ENCODE peak calls at places on chromosomes 12 and 14, in nine cellular contexts. G is body of pancreas, K is dorsolateral prefrontal cortex, S is kidney, Z is H9, Y is heart left ventricle, D is foreskin fibroblast, I is heart right ventricle, L is tibial artery. X is an unnamed sample.

GRCh38 chr12:40152783-40153383 is 47.0 kb upstream of the SLC2A13 start:
- DNase-seq in G (peak), K (peak), S (no peak), Z (no peak), Y (peak), D (peak), I (peak), L (peak), X (no peak)

GRCh38 chr12:108583971-108584370 is 13.9 kb downstream of the TMEM119 start:
- DNase-seq in G (no peak), K (no peak), S (peak), Z (no peak), Y (no peak), D (peak), I (no peak), L (no peak), X (no peak)

GRCh38 chr12:124928095-124928911 is 13.9 kb upstream of the UBC start:
- DNase-seq in G (peak), K (peak), S (peak), Z (peak), Y (peak), D (peak), I (peak), L (peak), X (no peak)

GRCh38 chr12:120688527-120689071 is 1.6 kb downstream of the MLEC start:
- DNase-seq in G (peak), K (no peak), S (no peak), Z (no peak), Y (no peak), D (peak), I (no peak), L (no peak), X (no peak)

GRCh38 chr12:132557969-132558856 is 52.2 kb downstream of the LRCOL1 start:
- DNase-seq in G (no peak), K (no peak), S (no peak), Z (no peak), Y (no peak), D (no peak), I (no peak), L (no peak), X (no peak)

GRCh38 chr12:47735649-47736048 is 10.4 kb upstream of the ENDOU start:
- DNase-seq in G (no peak), K (no peak), S (peak), Z (no peak), Y (no peak), D (no peak), I (no peak), L (no peak), X (no peak)

GRCh38 chr14:101075801-101076413 is 172.4 kb upstream of the RTL1 start:
- DNase-seq in G (no peak), K (peak), S (peak), Z (no peak), Y (peak), D (no peak), I (no peak), L (peak), X (no peak)

GRCh38 chr14:21026988-21027315 is 2.1 kb upstream of the NDRG2 start:
- DNase-seq in G (no peak), K (no peak), S (no peak), Z (no peak), Y (no peak), D (no peak), I (no peak), L (no peak), X (no peak)

GRCh38 chr12:117774986-117775775 is 193.6 kb downstream of the KSR2 start:
- DNase-seq in G (no peak), K (no peak), S (no peak), Z (no peak), Y (no peak), D (peak), I (no peak), L (no peak), X (no peak)

GRCh38 chr14:103543721-103544626 is 15.0 kb downstream of the TRMT61A start:
- DNase-seq in G (no peak), K (peak), S (peak), Z (no peak), Y (peak), D (peak), I (peak), L (peak), X (no peak)

GRCh38 chr14:100844082-100844408 is 18.1 kb downstream of the MEG3 start:
- DNase-seq in G (no peak), K (no peak), S (peak), Z (no peak), Y (no peak), D (no peak), I (no peak), L (no peak), X (no peak)

GRCh38 chr12:65923228-65923627 is 98.9 kb downstream of the HMGA2 start:
- DNase-seq in G (no peak), K (no peak), S (no peak), Z (no peak), Y (no peak), D (no peak), I (no peak), L (no peak), X (peak)

GRCh38 chr14:23361320-23361719 is 3.7 kb downstream of the EFS start:
- DNase-seq in G (no peak), K (no peak), S (no peak), Z (no peak), Y (no peak), D (peak), I (no peak), L (peak), X (peak)

GRCh38 chr14:71029236-71029781 is 122.0 kb downstream of the PCNX1 start:
- DNase-seq in G (no peak), K (no peak), S (no peak), Z (no peak), Y (no peak), D (no peak), I (no peak), L (no peak), X (no peak)

GRCh38 chr14:100065942-100066574 is 836 bp downstream of the EVL start:
- DNase-seq in G (peak), K (no peak), S (no peak), Z (no peak), Y (peak), D (no peak), I (no peak), L (no peak), X (peak)

GRCh38 chr12:106248849-106249371 is 1.1 kb upstream of the CKAP4 start:
- DNase-seq in G (peak), K (no peak), S (no peak), Z (no peak), Y (no peak), D (peak), I (no peak), L (peak), X (peak)

GRCh38 chr14:62162998-62163589 is 400.9 kb downstream of the SNAPC1 start:
- DNase-seq in G (peak), K (no peak), S (no peak), Z (peak), Y (no peak), D (peak), I (no peak), L (no peak), X (peak)

GRCh38 chr12:109892748-109893147 is 7.3 kb upstream of the TCHP start:
- DNase-seq in G (no peak), K (no peak), S (no peak), Z (no peak), Y (no peak), D (no peak), I (no peak), L (no peak), X (peak)

GRCh38 chr12:110766311-110767154 is 23.8 kb upstream of the PPP1CC start:
- DNase-seq in G (no peak), K (no peak), S (no peak), Z (no peak), Y (no peak), D (peak), I (no peak), L (no peak), X (no peak)

GRCh38 chr14:25400607-25401206 is 350.8 kb upstream of the STXBP6 start:
- DNase-seq in G (peak), K (no peak), S (no peak), Z (peak), Y (peak), D (peak), I (no peak), L (peak), X (peak)

GRCh38 chr14:81087230-81087629 is 131.8 kb downstream of the TSHR start:
- DNase-seq in G (no peak), K (no peak), S (no peak), Z (no peak), Y (no peak), D (no peak), I (no peak), L (no peak), X (no peak)

GRCh38 chr12:116441292-116441691 is 117.9 kb upstream of the MAP1LC3B2 start:
- DNase-seq in G (peak), K (no peak), S (no peak), Z (no peak), Y (no peak), D (no peak), I (no peak), L (peak), X (no peak)

DNA sequence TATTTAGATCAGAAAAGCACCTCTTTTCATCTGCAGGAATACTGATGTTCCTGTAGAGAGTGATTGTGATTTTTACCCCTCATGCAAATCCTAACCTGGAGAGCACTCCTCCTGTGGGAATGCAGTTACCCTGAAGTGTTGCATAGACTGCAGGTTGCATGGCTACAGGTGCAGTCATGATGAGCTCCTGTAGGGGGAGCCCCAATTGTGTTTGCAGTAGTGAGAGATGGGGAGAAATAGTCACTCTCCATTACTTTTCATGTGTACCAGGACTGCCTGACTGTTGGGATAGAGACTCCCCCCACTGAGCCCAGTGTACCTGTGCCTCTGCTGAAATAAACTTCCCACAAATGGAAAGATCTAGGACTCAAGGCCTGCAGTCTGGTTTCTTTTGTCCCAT is 1086.5 kb downstream of the SLC6A15 start:
- DNase-seq in G (peak), K (no peak), S (no peak), Z (peak), Y (no peak), D (peak), I (no peak), L (no peak), X (peak)
- TF ChIP-seq CTCF in G (peak), K (peak), S (peak), Z (peak), Y (no peak), D (peak), I (no peak), L (no peak), X (peak)

DNA sequence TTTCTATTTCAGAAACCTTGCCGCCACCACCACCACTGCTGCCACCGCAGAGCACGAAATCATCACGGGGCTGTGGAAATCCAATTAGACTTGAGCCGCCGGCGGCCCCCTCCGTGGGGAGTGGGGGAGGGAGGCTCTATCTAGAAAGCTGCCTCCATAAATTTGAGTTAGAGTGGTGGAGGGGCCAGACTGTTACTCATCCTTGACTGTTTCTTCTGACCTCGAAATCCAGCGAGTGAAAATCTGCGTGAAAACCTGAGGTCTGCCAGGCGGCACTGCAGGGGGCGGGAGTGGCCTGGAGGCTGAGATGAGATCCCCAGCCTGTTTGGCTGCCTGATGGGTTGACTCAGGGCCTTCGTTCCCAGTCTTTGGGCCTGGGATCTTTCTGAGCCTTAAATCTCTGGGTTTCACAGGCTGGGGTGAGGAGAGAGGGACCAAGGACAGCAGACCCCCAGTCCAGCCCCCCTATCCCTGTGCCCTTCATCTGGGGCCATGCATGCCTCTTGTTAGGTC is 29.9 kb downstream of the TSPAN9 start:
- DNase-seq in G (no peak), K (no peak), S (no peak), Z (peak), Y (no peak), D (peak), I (no peak), L (no peak), X (no peak)
- TF ChIP-seq CTCF in G (no peak), K (no peak), S (no peak), Z (no peak), Y (no peak), D (no peak), I (no peak), L (no peak), X (no peak)

GRCh38 chr14:43898709-43899108 is 608.4 kb downstream of the FSCB start:
- DNase-seq in G (no peak), K (no peak), S (no peak), Z (no peak), Y (no peak), D (no peak), I (no peak), L (no peak), X (no peak)
- TF ChIP-seq CTCF in G (no peak), K (no peak), S (no peak), Z (peak), Y (no peak), D (no peak), I (no peak), L (no peak), X (no peak)

GRCh38 chr12:64351265-64351664 is 39.3 kb downstream of the C12orf56 start:
- DNase-seq in G (no peak), K (no peak), S (no peak), Z (no peak), Y (no peak), D (no peak), I (no peak), L (no peak), X (no peak)

GRCh38 chr12:64347630-64348029 is 42.9 kb downstream of the C12orf56 start:
- DNase-seq in G (no peak), K (no peak), S (no peak), Z (no peak), Y (no peak), D (no peak), I (no peak), L (no peak), X (no peak)

GRCh38 chr12:64352181-64352580 is 38.4 kb downstream of the C12orf56 start:
- DNase-seq in G (no peak), K (no peak), S (no peak), Z (peak), Y (no peak), D (no peak), I (no peak), L (no peak), X (no peak)
- TF ChIP-seq CTCF in G (no peak), K (peak), S (no peak), Z (peak), Y (no peak), D (no peak), I (no peak), L (no peak), X (peak)

DNA sequence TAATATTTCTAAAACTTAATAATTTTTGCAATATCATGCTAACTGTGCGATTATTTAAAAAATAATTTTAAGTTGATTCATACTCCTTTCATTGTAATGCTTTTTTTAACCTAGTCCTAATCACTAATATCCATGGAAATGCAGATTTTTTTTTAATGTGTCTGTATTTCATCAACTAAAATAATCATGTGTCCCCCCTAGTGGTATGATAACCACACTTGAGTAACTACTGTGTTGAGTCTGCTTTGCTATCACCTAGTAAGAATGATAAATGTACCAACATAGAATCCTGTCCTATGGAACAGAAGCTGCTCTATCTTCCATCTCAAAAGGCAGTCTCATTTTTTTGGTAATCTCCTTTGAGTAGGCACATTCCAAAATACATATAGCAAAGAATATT is 19.1 kb upstream of the SYNE2 start:
- DNase-seq in G (no peak), K (no peak), S (no peak), Z (no peak), Y (no peak), D (no peak), I (no peak), L (no peak), X (no peak)
- TF ChIP-seq CTCF in G (no peak), K (no peak), S (no peak), Z (peak), Y (no peak), D (no peak), I (no peak), L (no peak), X (no peak)

GRCh38 chr12:85781751-85782150 is 54.5 kb downstream of the RASSF9 start:
- DNase-seq in G (no peak), K (no peak), S (no peak), Z (no peak), Y (no peak), D (no peak), I (no peak), L (no peak), X (no peak)
- TF ChIP-seq CTCF in G (no peak), K (no peak), S (no peak), Z (no peak), Y (no peak), D (no peak), I (no peak), L (no peak), X (no peak)

GRCh38 chr14:52150162-52150561 is 81.3 kb upstream of the NID2 start:
- DNase-seq in G (no peak), K (no peak), S (no peak), Z (no peak), Y (no peak), D (no peak), I (no peak), L (no peak), X (no peak)

GRCh38 chr14:52142504-52142903 is 73.6 kb upstream of the NID2 start:
- DNase-seq in G (no peak), K (no peak), S (no peak), Z (no peak), Y (no peak), D (no peak), I (no peak), L (no peak), X (no peak)

GRCh38 chr14:52148371-52148770 is 79.5 kb upstream of the NID2 start:
- DNase-seq in G (no peak), K (no peak), S (no peak), Z (no peak), Y (no peak), D (no peak), I (no peak), L (no peak), X (no peak)

DNA sequence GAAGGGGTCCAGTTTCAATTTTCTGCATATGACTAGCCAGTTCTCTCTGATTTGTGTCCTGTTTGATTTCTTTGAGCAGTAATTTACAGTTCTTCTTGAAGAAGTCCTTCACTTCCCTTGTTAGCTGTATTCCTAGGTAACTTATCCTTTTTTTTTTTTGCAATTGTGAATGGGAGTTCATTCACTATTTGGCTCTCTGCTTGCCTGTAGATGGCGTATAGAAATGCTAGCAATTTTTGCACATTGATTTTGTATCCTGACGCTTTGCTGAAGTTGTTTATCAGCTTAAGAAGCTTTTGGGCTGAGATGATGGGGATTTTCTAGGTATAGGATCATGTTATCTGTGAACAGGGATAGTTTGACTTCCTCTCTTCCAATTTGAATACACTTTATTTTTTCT is 77.6 kb upstream of the NID2 start:
- DNase-seq in G (no peak), K (no peak), S (no peak), Z (no peak), Y (no peak), D (peak), I (no peak), L (no peak), X (no peak)
- TF ChIP-seq CTCF in G (no peak), K (no peak), S (no peak), Z (peak), Y (no peak), D (peak), I (no peak), L (no peak), X (no peak)

GRCh38 chr12:43282106-43282505 is 269.9 kb downstream of the ADAMTS20 start:
- DNase-seq in G (no peak), K (no peak), S (no peak), Z (no peak), Y (no peak), D (peak), I (no peak), L (no peak), X (no peak)
- TF ChIP-seq CTCF in G (peak), K (peak), S (peak), Z (peak), Y (peak), D (peak), I (peak), L (peak), X (peak)

GRCh38 chr12:13537623-13538022 is 341.1 kb downstream of the EMP1 start:
- DNase-seq in G (no peak), K (no peak), S (no peak), Z (no peak), Y (no peak), D (no peak), I (no peak), L (no peak), X (peak)

GRCh38 chr12:13534242-13534641 is 337.7 kb downstream of the EMP1 start:
- DNase-seq in G (no peak), K (no peak), S (no peak), Z (no peak), Y (no peak), D (no peak), I (no peak), L (no peak), X (no peak)

GRCh38 chr12:13538136-13538535 is 341.6 kb downstream of the EMP1 start:
- DNase-seq in G (no peak), K (no peak), S (no peak), Z (no peak), Y (no peak), D (no peak), I (no peak), L (no peak), X (no peak)

GRCh38 chr12:13536219-13536910 is 339.8 kb downstream of the EMP1 start:
- DNase-seq in G (no peak), K (no peak), S (no peak), Z (no peak), Y (no peak), D (no peak), I (no peak), L (no peak), X (peak)

GRCh38 chr12:13534645-13535398 is 338.3 kb downstream of the EMP1 start:
- DNase-seq in G (peak), K (peak), S (peak), Z (peak), Y (peak), D (peak), I (peak), L (peak), X (peak)
- TF ChIP-seq CTCF in G (peak), K (peak), S (peak), Z (peak), Y (peak), D (peak), I (peak), L (peak), X (peak)

GRCh38 chr12:57368349-57369095 is 62.3 kb downstream of the R3HDM2 start:
- DNase-seq in G (peak), K (no peak), S (no peak), Z (no peak), Y (no peak), D (no peak), I (no peak), L (no peak), X (no peak)
- TF ChIP-seq CTCF in G (no peak), K (no peak), S (peak), Z (peak), Y (no peak), D (no peak), I (no peak), L (no peak), X (no peak)